ENCODE peak calls at places on chromosomes 5 and 9, in seven cellular contexts. D, T, C, S, N, K and W are unnamed samples.
A peak's percentile ranks its signal among the peaks of the same experiment; 100 is the strongest.

GRCh38 chr5:103808464-103809106 is 246.0 kb upstream of the NUDT12 start:
- DNase-seq in S (peak; percentile 17), D (peak; percentile 61), K (no peak), N (peak; percentile 34), C (peak; percentile 36), T (peak; percentile 61), W (peak; percentile 46)

GRCh38 chr9:93900436-93900819 is 54.7 kb downstream of the BARX1 start:
- DNase-seq in T (no peak), C (no peak), S (no peak), D (no peak), N (no peak), K (no peak), W (no peak)

GRCh38 chr5:136222575-136223235 is 29.7 kb upstream of the SMIM32 start:
- DNase-seq in S (no peak), N (no peak), C (no peak), T (no peak), D (no peak), K (no peak), W (no peak)

GRCh38 chr9:81092057-81092456 is 597.3 kb downstream of the TLE1 start:
- DNase-seq in T (no peak), D (no peak), N (no peak), C (no peak), K (no peak), S (no peak), W (no peak)

GRCh38 chr5:65262094-65262493 is 219.6 kb downstream of the ADAMTS6 start:
- DNase-seq in C (peak; percentile 9), K (no peak), T (peak; percentile 4), D (no peak), S (no peak), N (no peak), W (no peak)

GRCh38 chr9:12719431-12719830 is 26.2 kb downstream of the TYRP1 start:
- DNase-seq in T (peak; percentile 22), N (peak; percentile 26), D (peak; percentile 24), K (no peak), S (no peak), C (no peak), W (no peak)

GRCh38 chr9:38107811-38108304 is 38.8 kb upstream of the SHB start:
- DNase-seq in T (no peak), K (no peak), N (no peak), S (no peak), C (peak; percentile 69), D (no peak), W (no peak)

GRCh38 chr5:77418601-77419591 is 73.2 kb downstream of the WDR41 start:
- DNase-seq in K (no peak), D (no peak), S (no peak), T (no peak), C (no peak), N (no peak), W (no peak)

GRCh38 chr9:128689293-128689770 is 310 bp downstream of the SET start:
- DNase-seq in S (no peak), T (peak; percentile 81), D (no peak), K (no peak), C (no peak), N (no peak), W (no peak)

GRCh38 chr5:31847354-31847753 is 208.4 kb downstream of the PDZD2 start:
- DNase-seq in K (no peak), N (no peak), S (no peak), T (no peak), C (no peak), D (no peak), W (no peak)

GRCh38 chr5:55485073-55485472 is 49.7 kb downstream of the PLPP1 start:
- DNase-seq in S (peak; percentile 46), T (no peak), K (no peak), C (no peak), N (no peak), D (no peak), W (no peak)

GRCh38 chr9:104682642-104683041 is 11.7 kb upstream of the OR13D1 start:
- DNase-seq in T (peak; percentile 25), C (peak; percentile 19), N (peak; percentile 57), D (peak; percentile 53), S (no peak), K (peak; percentile 7), W (peak; percentile 28)

GRCh38 chr9:130501645-130502044 is 56.9 kb downstream of the ASS1 start:
- DNase-seq in N (no peak), S (no peak), D (no peak), C (peak; percentile 78), T (peak; percentile 44), K (no peak), W (no peak)

GRCh38 chr5:88877826-88878225 is 5.2 kb downstream of the MEF2C start:
- DNase-seq in T (no peak), S (no peak), C (no peak), K (no peak), N (no peak), D (no peak), W (no peak)

GRCh38 chr9:128821584-128822406 is 3.5 kb downstream of the ENDOG start:
- DNase-seq in C (no peak), D (no peak), T (no peak), N (no peak), S (no peak), K (no peak), W (no peak)

GRCh38 chr5:1333986-1334385 is 10.9 kb downstream of the CLPTM1L start:
- DNase-seq in N (no peak), T (no peak), S (no peak), C (no peak), D (no peak), K (no peak), W (no peak)

GRCh38 chr9:93958121-93958874 is 3.1 kb upstream of the BARX1 start:
- DNase-seq in C (no peak), T (peak; percentile 66), S (no peak), K (no peak), N (no peak), D (no peak), W (no peak)

GRCh38 chr9:11992866-11993265 is 700.3 kb upstream of the TYRP1 start:
- DNase-seq in N (no peak), K (no peak), D (no peak), T (no peak), S (no peak), C (no peak), W (no peak)

GRCh38 chr9:70438341-70438924 is 24.0 kb upstream of the KLF9 start:
- DNase-seq in N (peak; percentile 24), K (no peak), T (no peak), C (peak; percentile 57), S (no peak), D (peak; percentile 68), W (no peak)

GRCh38 chr5:138720840-138721239 is 32.4 kb upstream of the CTNNA1 start:
- DNase-seq in N (no peak), S (no peak), K (no peak), D (no peak), C (no peak), T (no peak), W (no peak)

GRCh38 chr9:37209431-37210386 is 89.3 kb downstream of the ZCCHC7 start:
- DNase-seq in K (no peak), N (peak; percentile 9), S (no peak), D (no peak), C (peak; percentile 30), T (no peak), W (no peak)

GRCh38 chr5:17037751-17038150 is 101.7 kb upstream of the MYO10 start:
- DNase-seq in S (no peak), C (no peak), D (no peak), T (no peak), N (no peak), K (no peak), W (no peak)

GRCh38 chr5:144369001-144369400 is 198.3 kb downstream of the KCTD16 start:
- DNase-seq in S (no peak), K (no peak), C (no peak), N (no peak), D (no peak), T (no peak), W (no peak)

GRCh38 chr9:121604242-121604641 is 47.2 kb upstream of the DAB2IP start:
- DNase-seq in C (no peak), D (no peak), N (peak; percentile 82), K (no peak), S (no peak), T (peak; percentile 44), W (no peak)
- TF ChIP-seq SIN3A in C (no peak), D (no peak), N (no peak), K (no peak), S (no peak), T (no peak), W (no peak)

GRCh38 chr5:53490747-53491146 is 10.3 kb downstream of the FST start:
- DNase-seq in D (no peak), S (no peak), N (peak; percentile 54), K (no peak), C (no peak), T (no peak), W (no peak)
- TF ChIP-seq SIN3A in D (no peak), S (no peak), N (no peak), K (no peak), C (no peak), T (peak; percentile 77), W (no peak)

GRCh38 chr9:95552241-95552640 is 35.5 kb upstream of the PTCH1 start:
- DNase-seq in K (no peak), T (no peak), D (no peak), S (no peak), N (no peak), C (no peak), W (no peak)

GRCh38 chr9:95551406-95551805 is 34.6 kb upstream of the PTCH1 start:
- DNase-seq in C (no peak), S (no peak), D (no peak), N (no peak), K (peak; percentile 15), T (no peak), W (no peak)

GRCh38 chr9:95556521-95556920 is 39.8 kb upstream of the PTCH1 start:
- DNase-seq in T (no peak), D (no peak), S (no peak), N (no peak), K (no peak), C (no peak), W (no peak)

GRCh38 chr9:95557142-95557541 is 40.4 kb upstream of the PTCH1 start:
- DNase-seq in C (no peak), D (no peak), S (no peak), T (no peak), N (no peak), K (no peak), W (no peak)

GRCh38 chr9:95552814-95553546 is 36.2 kb upstream of the PTCH1 start:
- DNase-seq in K (no peak), D (no peak), T (no peak), S (peak; percentile 73), C (no peak), N (no peak), W (no peak)
- TF ChIP-seq SIN3A in K (no peak), D (no peak), T (no peak), S (peak; percentile 69), C (no peak), N (no peak), W (no peak)

DNA sequence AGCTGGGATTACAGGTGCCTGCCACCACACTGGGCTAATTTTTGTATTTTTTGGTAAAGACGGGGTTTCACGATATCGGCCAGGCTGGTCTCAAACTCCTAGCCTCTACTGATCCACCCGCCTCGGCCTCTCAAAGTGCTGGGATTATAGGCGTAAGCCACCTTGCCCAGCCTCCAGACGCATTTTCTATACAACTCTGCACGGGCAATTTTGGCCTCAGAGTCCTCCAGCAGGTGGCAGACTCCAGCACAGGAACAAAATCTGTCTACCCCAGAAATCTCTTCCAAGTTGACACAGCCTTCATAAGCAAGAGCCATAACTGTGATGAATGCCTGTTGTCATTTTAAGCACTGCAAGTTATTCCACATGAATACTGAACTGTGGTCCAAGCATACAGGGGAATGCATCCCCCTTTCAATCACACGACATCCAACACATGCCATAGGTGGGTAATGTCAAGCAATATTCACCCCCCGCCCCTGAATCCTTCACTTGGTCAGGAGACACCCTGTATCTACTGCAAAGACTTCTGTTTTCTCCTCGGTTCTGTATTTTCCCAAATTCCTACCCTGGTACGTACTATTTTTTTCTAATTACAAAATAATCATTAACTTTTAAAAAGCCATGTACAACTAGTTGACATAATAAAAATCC is 50.8 kb downstream of the ALDH7A1 start:
- DNase-seq in C (peak; percentile 55), K (no peak), N (peak; percentile 58), D (peak; percentile 19), T (peak; percentile 30), S (no peak), W (peak; percentile 32)
- TF ChIP-seq SIN3A in C (no peak), K (no peak), N (no peak), D (no peak), T (no peak), S (no peak), W (no peak)